ENCODE peak calls at places on chromosome 16, in six cellular contexts. C, M, N, R, S and F are unnamed samples. For H3K4me1, the result is how much of the 10 kb centered on the place peaks cover.

GRCh38 chr16:67677712-67678111 is 11.1 kb downstream of the C16orf86 start:
- DNase-seq in C (no peak), M (no peak), N (no peak), R (no peak), S (no peak), F (no peak)

GRCh38 chr16:88317619-88317977 is 65.2 kb upstream of the ZNF469 start:
- DNase-seq in C (no peak), M (no peak), N (no peak), R (no peak), S (no peak), F (no peak)

GRCh38 chr16:75534560-75535205 is 1.2 kb downstream of the CHST5 start:
- DNase-seq in C (no peak), M (no peak), N (no peak), R (no peak), S (peak), F (no peak)

GRCh38 chr16:74774223-74775139 is at the start of gene FA2H:
- DNase-seq in C (peak), M (peak), N (peak), R (peak), S (peak), F (peak)

GRCh38 chr16:66376114-66376513 is 9.6 kb downstream of the CDH5 start:
- DNase-seq in C (no peak), M (no peak), N (no peak), R (no peak), S (no peak), F (no peak)

GRCh38 chr16:87635541-87636049 is 33.3 kb downstream of the JPH3 start:
- DNase-seq in C (peak), M (peak), N (peak), R (peak), S (peak), F (peak)

GRCh38 chr16:70478912-70479341 is 24.5 kb downstream of the FCSK start:
- DNase-seq in C (no peak), M (no peak), N (no peak), R (no peak), S (no peak), F (no peak)

GRCh38 chr16:72291531-72291981 is 119.6 kb upstream of the PMFBP1 start:
- DNase-seq in C (no peak), M (no peak), N (no peak), R (peak), S (no peak), F (no peak)

GRCh38 chr16:711548-712320 is 3.2 kb upstream of the METRN start:
- DNase-seq in C (peak), M (peak), N (peak), R (no peak), S (peak), F (peak)

GRCh38 chr16:59370717-59371116 is 636.6 kb upstream of the GOT2 start:
- DNase-seq in C (no peak), M (no peak), N (no peak), R (no peak), S (no peak), F (no peak)

GRCh38 chr16:87860553-87861299 is 8.6 kb downstream of the SLC7A5 start:
- DNase-seq in C (peak), M (no peak), N (no peak), R (no peak), S (no peak), F (no peak)

GRCh38 chr16:86027366-86028126 is 128.6 kb downstream of the IRF8 start:
- DNase-seq in C (no peak), M (no peak), N (no peak), R (no peak), S (no peak), F (no peak)

GRCh38 chr16:28910046-28911031 is 14.7 kb downstream of the RABEP2 start:
- DNase-seq in C (no peak), M (peak), N (no peak), R (peak), S (no peak), F (no peak)

GRCh38 chr16:6484931-6485330 is 847.7 kb upstream of the RBFOX1 start:
- DNase-seq in C (no peak), M (no peak), N (no peak), R (peak), S (no peak), F (no peak)

GRCh38 chr16:84484579-84485254 is 19.7 kb downstream of the MEAK7 start:
- DNase-seq in C (peak), M (peak), N (peak), R (no peak), S (peak), F (no peak)

GRCh38 chr16:89325861-89326471 is 108.5 kb downstream of the ZNF778 start:
- DNase-seq in C (no peak), M (peak), N (no peak), R (peak), S (no peak), F (no peak)
- H3K4me3 ChIP-seq in C (peak), M (peak), N (no peak), R (no peak), S (no peak), F (no peak)

GRCh38 chr16:25013049-25013448 is 2.1 kb downstream of the ARHGAP17 start:
- DNase-seq in C (no peak), M (no peak), N (no peak), R (no peak), S (no peak), F (no peak)
- H3K4me1 ChIP-seq in C (half or more), M (half or more), N (half or more), R (under half), S (under half), F (under half)

GRCh38 chr16:2206420-2206779 is 1.1 kb downstream of the MLST8 start:
- DNase-seq in C (no peak), M (no peak), N (no peak), R (no peak), S (no peak), F (no peak)

GRCh38 chr16:2204727-2205103 is 539 bp upstream of the MLST8 start:
- DNase-seq in C (no peak), M (no peak), N (no peak), R (no peak), S (no peak), F (no peak)

GRCh38 chr16:2205104-2205966 is at the start of gene MLST8:
- DNase-seq in C (peak), M (peak), N (peak), R (peak), S (peak), F (peak)

GRCh38 chr16:2206780-2207433 is 1.7 kb downstream of the MLST8 start:
- DNase-seq in C (no peak), M (no peak), N (no peak), R (no peak), S (no peak), F (no peak)

DNA sequence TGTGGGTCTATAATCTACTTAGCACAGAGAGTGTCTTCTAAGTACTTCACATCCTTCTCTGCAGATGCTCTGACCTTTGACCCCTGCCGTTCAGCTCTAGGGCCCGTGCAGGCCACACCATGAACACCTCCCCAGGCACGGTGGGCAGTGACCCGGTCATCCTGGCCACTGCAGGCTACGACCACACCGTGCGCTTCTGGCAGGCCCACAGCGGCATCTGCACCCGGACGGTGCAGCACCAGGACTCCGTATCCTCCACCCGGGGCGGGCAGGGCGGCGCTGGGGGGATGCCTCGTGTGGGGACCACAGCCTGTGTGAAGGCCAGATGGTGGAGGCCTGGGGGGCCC is 686 bp downstream of the MLST8 start:
- DNase-seq in C (no peak), M (no peak), N (peak), R (no peak), S (no peak), F (no peak)
- TF ChIP-seq CTCF in C (no peak), M (no peak), N (no peak), R (no peak), S (no peak), F (no peak)

DNA sequence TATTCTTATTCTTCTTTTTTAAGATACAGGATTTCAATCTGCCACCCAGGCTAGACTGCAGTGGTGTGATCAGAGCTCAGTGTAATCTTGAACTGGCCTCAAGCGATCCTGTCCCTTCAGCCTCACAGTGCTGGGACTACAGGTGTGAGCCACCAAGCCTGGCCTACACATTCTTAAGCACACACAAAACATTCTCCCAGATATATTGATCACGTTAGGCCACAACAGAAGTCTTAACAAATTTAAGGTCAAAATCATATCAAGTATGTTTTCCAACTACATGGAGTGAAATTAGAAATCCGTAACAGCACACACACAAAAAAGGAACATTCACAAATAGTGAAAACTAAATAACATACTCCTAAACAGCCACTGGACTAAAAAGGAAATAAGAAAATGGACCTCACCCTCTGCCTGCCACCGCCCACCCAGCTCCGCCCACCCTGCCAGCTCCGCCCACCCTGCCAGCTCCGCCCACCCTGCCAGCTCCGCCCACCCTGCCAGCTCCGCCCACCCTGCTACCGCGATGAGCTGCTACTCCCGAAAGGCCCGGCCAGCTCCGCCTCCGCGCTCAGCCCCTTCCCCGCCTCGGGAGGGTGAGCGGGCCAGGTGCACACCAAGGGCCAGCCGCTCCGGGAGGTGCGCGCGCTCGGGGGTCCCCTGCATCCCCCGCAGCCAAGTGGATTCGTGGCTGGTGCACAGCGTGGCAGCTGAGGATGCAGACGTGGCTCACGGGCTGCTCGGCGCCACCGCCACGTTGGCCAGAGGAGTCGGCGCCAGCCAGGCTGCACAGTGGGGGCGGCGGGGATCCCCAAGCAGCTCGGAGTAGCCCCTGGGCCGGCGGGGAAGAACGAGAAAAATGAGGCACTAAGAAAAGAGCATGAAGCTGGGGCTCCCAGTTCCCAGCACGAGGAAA is 41.2 kb downstream of the C16orf87 start:
- DNase-seq in C (peak), M (peak), N (peak), R (peak), S (peak), F (peak)
- H3K4me3 ChIP-seq in C (peak), M (peak), N (peak), R (peak), S (peak), F (peak)

GRCh38 chr16:15654591-15654990 is 4.5 kb downstream of the NDE1 start:
- DNase-seq in C (no peak), M (no peak), N (no peak), R (no peak), S (no peak), F (no peak)
- H3K4me1 ChIP-seq in C (under half), M (under half), N (under half), R (under half), S (under half), F (under half)

GRCh38 chr16:23514381-23515152 is 4.3 kb upstream of the GGA2 start:
- DNase-seq in C (no peak), M (peak), N (no peak), R (no peak), S (no peak), F (no peak)
- TF ChIP-seq CTCF in C (no peak), M (no peak), N (no peak), R (no peak), S (no peak), F (no peak)

GRCh38 chr16:81779540-81780320 is 639 bp downstream of the PLCG2 start:
- DNase-seq in C (peak), M (no peak), N (no peak), R (no peak), S (peak), F (no peak)
- H3K4me3 ChIP-seq in C (peak), M (peak), N (peak), R (peak), S (peak), F (peak)